ENCODE peak calls at places on chromosomes 5 and 9, in nine cellular contexts. T is IMR-90, U is mammary epithelial cell, P is H1, B is cardiac muscle cell, Z is neural progenitor cell, N is fibroblast of villous mesenchyme, I is mucosa of descending colon, K is SK-N-SH. A is an unnamed sample.
A peak's percentile ranks its signal among the peaks of the same experiment; 100 is the strongest.

GRCh38 chr9:135330685-135331590 is 148.6 kb upstream of the PPP1R26 start:
- DNase-seq in U (no peak), K (peak; percentile 30), B (no peak), Z (no peak), I (no peak), P (peak; percentile 38), N (no peak), T (no peak), A (no peak)

GRCh38 chr5:147055850-147056523 is 177.4 kb upstream of the PPP2R2B start:
- DNase-seq in N (no peak), K (peak; percentile 18), P (no peak), I (no peak), T (no peak), U (no peak), B (no peak), Z (peak; percentile 37), A (no peak)

GRCh38 chr5:164306662-164307061 is 801.2 kb downstream of the MAT2B start:
- DNase-seq in I (no peak), K (no peak), U (peak; percentile 2), B (peak; percentile 38), Z (no peak), P (no peak), T (peak; percentile 60), N (no peak), A (no peak)

GRCh38 chr9:125189011-125189360 is 617 bp downstream of the PPP6C start:
- DNase-seq in T (no peak), B (no peak), N (no peak), P (no peak), Z (peak; percentile 61), U (peak; percentile 9), K (peak; percentile 51), I (no peak), A (no peak)

GRCh38 chr9:127526655-127527559 is 75.6 kb downstream of the LRSAM1 start:
- DNase-seq in T (no peak), Z (no peak), U (no peak), K (no peak), B (no peak), N (no peak), P (no peak), I (no peak), A (no peak)

GRCh38 chr5:126351138-126351537 is 72.1 kb upstream of the GRAMD2B start:
- DNase-seq in Z (no peak), K (no peak), P (no peak), T (peak; percentile 84), I (no peak), U (peak; percentile 46), N (peak; percentile 84), B (peak; percentile 77), A (no peak)

GRCh38 chr9:116285320-116285719 is 131.7 kb downstream of the PAPPA start:
- DNase-seq in I (no peak), B (no peak), N (no peak), T (no peak), K (no peak), Z (peak; percentile 30), P (no peak), U (no peak), A (no peak)

GRCh38 chr9:120368799-120369198 is 211.2 kb downstream of the CDK5RAP2 start:
- DNase-seq in I (no peak), T (no peak), P (no peak), K (no peak), N (no peak), Z (no peak), B (no peak), U (no peak), A (no peak)

GRCh38 chr9:784202-784601 is 57.3 kb upstream of the DMRT1 start:
- DNase-seq in Z (no peak), T (peak; percentile 52), N (no peak), B (no peak), K (no peak), I (no peak), P (no peak), U (peak; percentile 9), A (no peak)

GRCh38 chr9:136621019-136621733 is 41.5 kb upstream of the EGFL7 start:
- DNase-seq in T (no peak), Z (no peak), B (peak; percentile 26), K (no peak), I (peak; percentile 43), N (no peak), U (peak; percentile 66), P (no peak), A (no peak)

GRCh38 chr5:6491548-6492290 is 43.1 kb downstream of the UBE2QL1 start:
- DNase-seq in N (no peak), K (no peak), T (no peak), U (no peak), I (no peak), B (no peak), Z (peak; percentile 20), P (no peak), A (no peak)

GRCh38 chr5:128009399-128009798 is 74.2 kb upstream of the SLC12A2 start:
- DNase-seq in K (no peak), B (no peak), N (no peak), Z (peak; percentile 37), P (no peak), U (no peak), I (no peak), T (no peak), A (no peak)

GRCh38 chr9:93245437-93245970 is 61.6 kb downstream of the WNK2 start:
- DNase-seq in I (peak; percentile 27), N (no peak), K (no peak), B (no peak), P (no peak), Z (no peak), U (no peak), T (no peak), A (no peak)

GRCh38 chr5:74543162-74543995 is 97.1 kb downstream of the ENC1 start:
- DNase-seq in K (peak; percentile 15), Z (peak; percentile 83), U (peak; percentile 91), N (peak; percentile 81), T (peak; percentile 80), P (no peak), B (peak; percentile 89), I (no peak), A (peak; percentile 86)

GRCh38 chr9:38009990-38010389 is 59.0 kb downstream of the SHB start:
- DNase-seq in B (no peak), T (no peak), Z (no peak), I (no peak), U (no peak), P (no peak), K (no peak), N (no peak), A (no peak)

GRCh38 chr5:146580237-146580636 is 64.2 kb upstream of the GPR151 start:
- DNase-seq in B (no peak), T (no peak), Z (no peak), K (no peak), P (no peak), U (no peak), I (no peak), N (no peak), A (no peak)

GRCh38 chr9:37942616-37943328 is 38.8 kb upstream of the SLC25A51 start:
- DNase-seq in K (no peak), B (no peak), N (no peak), U (peak; percentile 73), P (no peak), T (no peak), Z (no peak), I (no peak), A (no peak)

GRCh38 chr5:32071351-32071944 is 102.7 kb downstream of the GOLPH3 start:
- DNase-seq in T (no peak), I (no peak), B (peak; percentile 14), K (no peak), P (no peak), U (peak; percentile 78), Z (no peak), N (no peak), A (no peak)

DNA sequence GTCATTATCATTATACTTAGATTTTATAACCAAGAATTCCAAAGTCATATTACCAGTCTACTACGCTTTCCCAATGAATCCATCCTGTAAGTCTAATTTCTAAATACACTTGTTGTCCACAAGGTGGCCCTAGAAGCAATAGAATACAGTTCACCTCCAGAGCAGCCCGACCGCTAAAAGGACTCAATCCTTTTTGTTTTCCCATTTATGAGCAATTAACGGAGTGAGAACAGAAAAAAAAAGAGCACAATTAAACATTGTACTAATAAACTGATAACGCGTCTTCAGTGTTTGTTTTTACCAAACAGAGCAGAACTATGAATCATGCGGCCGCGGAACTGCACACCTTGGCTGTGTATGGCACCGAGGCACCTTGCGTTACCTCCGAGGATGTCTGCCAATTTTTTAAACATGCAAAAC is 160.7 kb upstream of the DAPK1 start:
- DNase-seq in N (peak; percentile 88), Z (peak; percentile 89), B (peak; percentile 93), P (no peak), T (peak; percentile 79), I (no peak), U (peak; percentile 64), K (peak; percentile 60), A (peak; percentile 84)
- H3K4me3 ChIP-seq in N (peak overlapping the region; percentile 50), Z (peak overlapping the region; percentile 67), B (peak overlapping the region; percentile 30), P (peak overlapping the region; percentile 61), T (peak overlapping the region; percentile 30), I (no peak overlapping the region), U (peak overlapping the region; percentile 20), K (peak overlapping the region; percentile 53), A (peak overlapping the region; percentile 42)

GRCh38 chr5:172104801-172105701 is 83.0 kb downstream of the STK10 start:
- DNase-seq in N (no peak), K (no peak), T (no peak), P (no peak), I (no peak), U (peak; percentile 15), B (no peak), Z (no peak), A (no peak)

GRCh38 chr5:172106511-172107356 is 81.3 kb downstream of the STK10 start:
- DNase-seq in N (peak; percentile 25), I (no peak), K (peak; percentile 86), T (no peak), B (peak; percentile 42), P (peak; percentile 96), U (no peak), Z (peak; percentile 76), A (no peak)

GRCh38 chr5:172105811-172106210 is 82.2 kb downstream of the STK10 start:
- DNase-seq in N (no peak), T (no peak), B (no peak), K (no peak), I (no peak), Z (no peak), U (no peak), P (no peak), A (no peak)

GRCh38 chr5:172109749-172110148 is 78.3 kb downstream of the STK10 start:
- DNase-seq in N (no peak), Z (no peak), T (no peak), I (no peak), B (no peak), U (no peak), P (no peak), K (no peak), A (no peak)

GRCh38 chr5:172107606-172108005 is 80.4 kb downstream of the STK10 start:
- DNase-seq in P (no peak), B (peak; percentile 86), Z (no peak), T (peak; percentile 84), N (peak; percentile 74), K (no peak), I (no peak), U (peak; percentile 46), A (peak; percentile 78)
- TF ChIP-seq CTCF in P (no peak), B (no peak), Z (no peak), T (no peak), N (peak; percentile 25), K (no peak), I (no peak), U (no peak), A (no peak)

GRCh38 chr9:91359734-91360470 is 1.8 kb downstream of the AUH start:
- DNase-seq in K (no peak), Z (no peak), I (no peak), B (no peak), T (no peak), P (no peak), N (no peak), U (no peak), A (no peak)
- H3K4me3 ChIP-seq in K (no peak overlapping the region), Z (peak overlapping the region; percentile 99), I (no peak overlapping the region), B (peak overlapping the region; percentile 89), T (peak overlapping the region; percentile 100), P (peak overlapping the region; percentile 78), N (peak overlapping the region; percentile 95), U (peak overlapping the region; percentile 1), A (peak overlapping the region; percentile 91)

GRCh38 chr5:54904425-54904824 is 81.0 kb downstream of the ESM1 start:
- DNase-seq in B (peak; percentile 74), P (no peak), I (no peak), Z (peak; percentile 63), N (peak; percentile 55), T (peak; percentile 73), K (no peak), U (peak; percentile 39), A (peak; percentile 49)
- TF ChIP-seq CTCF in B (peak; percentile 71), P (peak; percentile 49), I (no peak), Z (peak; percentile 70), N (peak; percentile 64), T (peak; percentile 70), K (peak; percentile 63), U (peak; percentile 58), A (peak; percentile 75)

A was measured in astrocyte of the cerebellum.